ENCODE peak calls at places on chromosomes 1 and 21, in ten cellular contexts. H, T, O, B, Q, W, J, F, V and I are unnamed samples.

GRCh38 chr1:31181515-31182343 is 58.0 kb downstream of the NKAIN1 start:
- DNase-seq in H (peak), T (no peak), O (no peak), B (peak), Q (peak), W (peak), J (peak), F (no peak), V (no peak), I (peak)

GRCh38 chr1:66336641-66336991 is 197.3 kb upstream of the SGIP1 start:
- DNase-seq in H (no peak), T (no peak), O (no peak), B (no peak), Q (no peak), W (no peak), J (no peak), F (no peak), V (no peak), I (no peak)

GRCh38 chr1:11797525-11798216 is 8.1 kb downstream of the MTHFR start:
- DNase-seq in H (no peak), T (no peak), O (peak), B (peak), Q (no peak), W (no peak), J (peak), F (no peak), V (peak), I (no peak)

GRCh38 chr1:97489834-97490233 is 431.0 kb downstream of the DPYD start:
- DNase-seq in H (no peak), T (no peak), O (peak), B (no peak), Q (no peak), W (peak), J (no peak), F (no peak), V (peak), I (no peak)

GRCh38 chr1:205314986-205315618 is 6.4 kb downstream of the NUAK2 start:
- DNase-seq in H (no peak), T (no peak), O (no peak), B (no peak), Q (no peak), W (no peak), J (no peak), F (no peak), V (no peak), I (no peak)

GRCh38 chr1:175918364-175918801 is 175.0 kb upstream of the TNR start:
- DNase-seq in H (no peak), T (no peak), O (peak), B (no peak), Q (no peak), W (no peak), J (no peak), F (no peak), V (no peak), I (no peak)

GRCh38 chr21:35239811-35240219 is 190.7 kb upstream of the RUNX1 start:
- DNase-seq in H (no peak), T (no peak), O (no peak), B (peak), Q (no peak), W (no peak), J (no peak), F (no peak), V (no peak), I (no peak)

GRCh38 chr1:116763787-116764465 is 9.7 kb downstream of the CD2 start:
- DNase-seq in H (peak), T (no peak), O (no peak), B (no peak), Q (no peak), W (peak), J (peak), F (no peak), V (no peak), I (peak)

GRCh38 chr21:37764696-37765095 is 151.6 kb downstream of the KCNJ6 start:
- DNase-seq in H (no peak), T (no peak), O (no peak), B (no peak), Q (no peak), W (no peak), J (no peak), F (no peak), V (no peak), I (no peak)

GRCh38 chr1:6802454-6802853 is 17.2 kb downstream of the CAMTA1 start:
- DNase-seq in H (no peak), T (no peak), O (no peak), B (no peak), Q (no peak), W (no peak), J (no peak), F (no peak), V (no peak), I (no peak)
- TF ChIP-seq CTCF in H (no peak), T (no peak), O (no peak), B (no peak), Q (no peak), W (no peak), J (no peak), F (no peak), V (no peak), I (no peak)

GRCh38 chr1:19032413-19032695 is 75.9 kb upstream of the IFFO2 start:
- DNase-seq in H (no peak), T (no peak), O (no peak), B (no peak), Q (no peak), W (no peak), J (no peak), F (no peak), V (no peak), I (no peak)

GRCh38 chr1:19033926-19034680 is 77.6 kb upstream of the IFFO2 start:
- DNase-seq in H (no peak), T (no peak), O (peak), B (no peak), Q (no peak), W (no peak), J (no peak), F (no peak), V (peak), I (no peak)

GRCh38 chr1:19034721-19035120 is 78.2 kb upstream of the IFFO2 start:
- DNase-seq in H (no peak), T (no peak), O (no peak), B (no peak), Q (no peak), W (no peak), J (no peak), F (no peak), V (no peak), I (no peak)

GRCh38 chr1:19033516-19033840 is 77.0 kb upstream of the IFFO2 start:
- DNase-seq in H (no peak), T (no peak), O (no peak), B (no peak), Q (no peak), W (no peak), J (no peak), F (no peak), V (no peak), I (no peak)

DNA sequence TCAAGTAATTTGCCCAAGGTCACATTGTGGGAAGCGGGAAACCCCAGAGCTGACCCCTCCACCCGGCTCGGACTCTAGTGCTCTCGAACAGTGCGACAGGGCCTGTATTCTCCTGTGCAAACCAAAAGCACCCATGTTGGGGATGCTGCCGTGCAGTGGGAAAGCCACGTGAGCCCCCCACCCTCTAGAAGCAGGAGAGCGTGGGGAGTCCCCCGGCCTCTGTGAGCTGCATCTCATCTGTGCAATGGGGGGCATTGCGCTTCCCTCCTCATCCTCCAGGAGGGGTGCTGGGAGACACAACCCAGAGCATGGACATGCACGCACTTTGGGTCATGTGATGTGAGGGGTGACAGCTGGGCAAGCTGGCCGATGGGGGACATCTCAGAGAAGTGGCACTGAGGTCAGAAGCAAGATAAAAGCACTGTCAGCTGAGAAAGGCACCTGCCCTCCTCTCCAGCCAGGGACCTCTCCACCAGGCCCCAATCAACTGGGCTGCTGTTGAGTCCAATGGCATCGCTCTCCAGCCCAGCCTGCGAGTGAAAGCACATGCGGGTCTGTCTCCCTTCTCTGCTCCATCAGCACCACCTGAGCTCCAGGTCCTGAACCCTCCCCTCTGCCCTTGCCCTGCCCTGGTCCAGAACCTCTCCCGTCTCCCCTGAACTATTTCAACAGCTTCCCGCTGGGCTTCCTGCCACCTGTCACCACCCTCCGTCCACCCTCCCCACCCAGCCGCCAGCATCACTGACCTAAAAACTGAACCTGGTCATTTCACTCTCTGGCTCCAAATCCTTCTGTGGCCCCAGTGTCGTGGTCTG is 76.4 kb upstream of the IFFO2 start:
- DNase-seq in H (no peak), T (no peak), O (no peak), B (no peak), Q (no peak), W (no peak), J (no peak), F (no peak), V (no peak), I (no peak)
- TF ChIP-seq CTCF in H (no peak), T (no peak), O (no peak), B (no peak), Q (no peak), W (no peak), J (no peak), F (no peak), V (no peak), I (no peak)

GRCh38 chr21:26815197-26815596 is 30.0 kb downstream of the ADAMTS1 start:
- DNase-seq in H (no peak), T (no peak), O (no peak), B (no peak), Q (no peak), W (no peak), J (no peak), F (no peak), V (no peak), I (no peak)

GRCh38 chr21:26820473-26820872 is 24.7 kb downstream of the ADAMTS1 start:
- DNase-seq in H (no peak), T (no peak), O (no peak), B (no peak), Q (no peak), W (no peak), J (no peak), F (no peak), V (no peak), I (no peak)

GRCh38 chr21:26814374-26814773 is 30.8 kb downstream of the ADAMTS1 start:
- DNase-seq in H (no peak), T (no peak), O (peak), B (no peak), Q (no peak), W (no peak), J (no peak), F (no peak), V (no peak), I (no peak)

GRCh38 chr21:26818911-26819310 is 26.3 kb downstream of the ADAMTS1 start:
- DNase-seq in H (no peak), T (no peak), O (no peak), B (no peak), Q (no peak), W (no peak), J (no peak), F (no peak), V (no peak), I (no peak)

GRCh38 chr21:26819944-26820343 is 25.3 kb downstream of the ADAMTS1 start:
- DNase-seq in H (no peak), T (no peak), O (no peak), B (no peak), Q (no peak), W (no peak), J (no peak), F (no peak), V (no peak), I (no peak)
- TF ChIP-seq CTCF in H (no peak), T (no peak), O (no peak), B (no peak), Q (no peak), W (no peak), J (no peak), F (no peak), V (no peak), I (no peak)

GRCh38 chr1:225670356-225670755 is 17.4 kb upstream of the ENAH start:
- DNase-seq in H (no peak), T (no peak), O (no peak), B (no peak), Q (no peak), W (no peak), J (no peak), F (no peak), V (no peak), I (no peak)
- TF ChIP-seq CTCF in H (no peak), T (no peak), O (no peak), B (no peak), Q (no peak), W (no peak), J (no peak), F (no peak), V (no peak), I (no peak)

DNA sequence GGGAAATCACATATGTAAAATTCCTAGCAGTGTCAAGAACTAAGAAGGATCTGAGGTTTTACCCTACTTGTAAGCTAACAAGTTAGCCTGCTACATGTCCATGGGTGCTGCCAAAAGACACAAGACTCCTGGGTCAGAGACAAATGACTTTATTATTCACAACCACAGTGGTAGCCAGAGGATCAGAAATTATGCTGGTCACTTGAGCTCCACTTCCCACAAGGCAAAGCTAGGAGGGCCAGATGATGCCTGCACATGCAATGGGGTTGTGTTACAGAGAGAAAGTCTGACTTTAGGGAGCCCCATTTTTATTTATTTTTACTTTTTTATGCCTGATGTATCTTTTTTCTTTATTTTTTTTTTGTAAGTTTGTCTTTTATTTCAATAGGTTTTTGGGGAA is 136.8 kb downstream of the S1PR1 start:
- DNase-seq in H (no peak), T (no peak), O (no peak), B (no peak), Q (no peak), W (no peak), J (no peak), F (no peak), V (no peak), I (no peak)
- TF ChIP-seq CTCF in H (no peak), T (no peak), O (no peak), B (no peak), Q (no peak), W (no peak), J (no peak), F (no peak), V (no peak), I (no peak)